ENCODE peak calls at places on chromosomes 13 and 19, in four cellular contexts. One of them, this sample, is unnamed.

GRCh38 chr13:107351305-107351704 is 783.4 kb upstream of the ARGLU1 start:
- DNase-seq in RWPE2: no peak
- DNase-seq in CD4-positive, alpha-beta memory T cell: no peak
- DNase-seq in stomach: no peak
- DNase-seq in this sample: no peak

GRCh38 chr13:98648676-98649075 is 71.8 kb upstream of the STK24 start:
- DNase-seq in RWPE2: no peak
- DNase-seq in CD4-positive, alpha-beta memory T cell: no peak
- DNase-seq in stomach: no peak
- DNase-seq in this sample: no peak

GRCh38 chr13:100547805-100548204 is 40.8 kb downstream of the GGACT start:
- DNase-seq in RWPE2: no peak
- DNase-seq in CD4-positive, alpha-beta memory T cell: no peak
- DNase-seq in stomach: no peak
- DNase-seq in this sample: no peak

GRCh38 chr19:29753190-29753933 is 38.3 kb upstream of the C19orf12 start:
- DNase-seq in RWPE2: no peak
- DNase-seq in CD4-positive, alpha-beta memory T cell: no peak
- DNase-seq in stomach: no peak
- DNase-seq in this sample: no peak

GRCh38 chr13:52010890-52011689 is at the start of gene ATP7B:
- DNase-seq in RWPE2: no peak
- DNase-seq in CD4-positive, alpha-beta memory T cell: no peak
- DNase-seq in stomach: no peak
- DNase-seq in this sample: no peak

GRCh38 chr13:29502391-29503008 is 93.0 kb downstream of the SLC7A1 start:
- DNase-seq in RWPE2: no peak
- DNase-seq in CD4-positive, alpha-beta memory T cell: no peak
- DNase-seq in stomach: no peak
- DNase-seq in this sample: peak; percentile 49

GRCh38 chr19:6048808-6049405 is 61.4 kb downstream of the RFX2 start:
- DNase-seq in RWPE2: no peak
- DNase-seq in CD4-positive, alpha-beta memory T cell: peak; percentile 73
- DNase-seq in stomach: peak; percentile 83
- DNase-seq in this sample: peak; percentile 82

GRCh38 chr13:24741016-24741662 is 22.8 kb upstream of the RNF17 start:
- DNase-seq in RWPE2: no peak
- DNase-seq in CD4-positive, alpha-beta memory T cell: no peak
- DNase-seq in stomach: no peak
- DNase-seq in this sample: no peak

GRCh38 chr13:37014609-37015008 is 14.0 kb downstream of the EXOSC8 start:
- DNase-seq in RWPE2: no peak
- DNase-seq in CD4-positive, alpha-beta memory T cell: no peak
- DNase-seq in stomach: no peak
- DNase-seq in this sample: no peak

GRCh38 chr13:34369925-34370324 is 552.0 kb downstream of the RFC3 start:
- DNase-seq in RWPE2: no peak
- DNase-seq in CD4-positive, alpha-beta memory T cell: no peak
- DNase-seq in stomach: no peak
- DNase-seq in this sample: no peak

GRCh38 chr19:7470540-7471305 is 18.1 kb downstream of the PEX11G start:
- DNase-seq in RWPE2: no peak
- DNase-seq in CD4-positive, alpha-beta memory T cell: no peak
- DNase-seq in stomach: no peak
- DNase-seq in this sample: no peak

GRCh38 chr19:15644816-15645215 is 4.1 kb downstream of the CYP4F3 start:
- DNase-seq in RWPE2: no peak
- DNase-seq in CD4-positive, alpha-beta memory T cell: no peak
- DNase-seq in stomach: no peak
- DNase-seq in this sample: no peak
- H3K4me1 ChIP-seq in RWPE2: peaks cover 3% of the 10 kb centered on the region
- H3K4me1 ChIP-seq in CD4-positive, alpha-beta memory T cell: no peaks in the 10 kb centered on the region
- H3K4me1 ChIP-seq in stomach: peaks cover 15% of the 10 kb centered on the region
- H3K4me1 ChIP-seq in this sample: no peaks in the 10 kb centered on the region

GRCh38 chr19:55669418-55670279 is 5.4 kb upstream of the EPN1 start:
- DNase-seq in RWPE2: no peak
- DNase-seq in CD4-positive, alpha-beta memory T cell: no peak
- DNase-seq in stomach: no peak
- DNase-seq in this sample: no peak
- H3K4me3 ChIP-seq in RWPE2: no peak overlapping the region
- H3K4me3 ChIP-seq in CD4-positive, alpha-beta memory T cell: no peak overlapping the region
- H3K4me3 ChIP-seq in stomach: no peak overlapping the region
- H3K4me3 ChIP-seq in this sample: no peak overlapping the region

GRCh38 chr13:33263484-33263883 is 22.1 kb downstream of the STARD13 start:
- DNase-seq in RWPE2: no peak
- DNase-seq in CD4-positive, alpha-beta memory T cell: no peak
- DNase-seq in stomach: no peak
- DNase-seq in this sample: no peak

GRCh38 chr13:33262554-33262953 is 23.0 kb downstream of the STARD13 start:
- DNase-seq in RWPE2: no peak
- DNase-seq in CD4-positive, alpha-beta memory T cell: no peak
- DNase-seq in stomach: no peak
- DNase-seq in this sample: no peak

GRCh38 chr13:33263976-33264619 is 21.5 kb downstream of the STARD13 start:
- DNase-seq in RWPE2: no peak
- DNase-seq in CD4-positive, alpha-beta memory T cell: no peak
- DNase-seq in stomach: no peak
- DNase-seq in this sample: no peak

GRCh38 chr13:33262069-33262487 is 23.5 kb downstream of the STARD13 start:
- DNase-seq in RWPE2: peak; percentile 75
- DNase-seq in CD4-positive, alpha-beta memory T cell: no peak
- DNase-seq in stomach: no peak
- DNase-seq in this sample: no peak

DNA sequence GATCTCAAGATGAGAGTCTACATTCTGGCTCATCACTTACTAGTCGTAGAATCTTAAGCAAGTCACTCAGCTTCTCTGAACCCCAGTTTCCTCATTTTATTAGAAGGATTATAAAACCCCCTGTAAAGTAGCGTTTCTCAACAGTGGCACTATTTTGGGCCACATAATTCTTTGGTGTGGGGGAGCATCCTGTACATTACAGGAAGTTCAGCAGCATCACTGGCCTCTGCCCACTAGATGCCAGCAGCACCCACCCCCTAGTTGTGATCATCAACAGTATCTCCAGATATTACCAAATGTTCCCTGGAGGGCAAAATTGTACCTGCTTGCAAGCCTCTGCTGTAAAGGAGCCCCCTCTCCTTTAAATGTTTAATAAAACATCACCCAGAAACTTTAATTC is 22.6 kb downstream of the STARD13 start:
- DNase-seq in RWPE2: no peak
- DNase-seq in CD4-positive, alpha-beta memory T cell: no peak
- DNase-seq in stomach: no peak
- DNase-seq in this sample: no peak
- H3K27ac ChIP-seq in RWPE2: peak overlapping the region; percentile 78
- H3K27ac ChIP-seq in CD4-positive, alpha-beta memory T cell: no peak overlapping the region
- H3K27ac ChIP-seq in stomach: peak overlapping the region; percentile 12
- H3K27ac ChIP-seq in this sample: no peak overlapping the region

GRCh38 chr19:45138303-45138751 is 22.5 kb downstream of the NKPD1 start:
- DNase-seq in RWPE2: no peak
- DNase-seq in CD4-positive, alpha-beta memory T cell: no peak
- DNase-seq in stomach: no peak
- DNase-seq in this sample: no peak

GRCh38 chr19:45136507-45137178 is 24.1 kb downstream of the NKPD1 start:
- DNase-seq in RWPE2: no peak
- DNase-seq in CD4-positive, alpha-beta memory T cell: no peak
- DNase-seq in stomach: no peak
- DNase-seq in this sample: no peak

GRCh38 chr19:45135176-45135575 is 25.6 kb downstream of the NKPD1 start:
- DNase-seq in RWPE2: no peak
- DNase-seq in CD4-positive, alpha-beta memory T cell: no peak
- DNase-seq in stomach: no peak
- DNase-seq in this sample: no peak

GRCh38 chr19:45139286-45140143 is 21.3 kb downstream of the NKPD1 start:
- DNase-seq in RWPE2: no peak
- DNase-seq in CD4-positive, alpha-beta memory T cell: no peak
- DNase-seq in stomach: no peak
- DNase-seq in this sample: no peak

DNA sequence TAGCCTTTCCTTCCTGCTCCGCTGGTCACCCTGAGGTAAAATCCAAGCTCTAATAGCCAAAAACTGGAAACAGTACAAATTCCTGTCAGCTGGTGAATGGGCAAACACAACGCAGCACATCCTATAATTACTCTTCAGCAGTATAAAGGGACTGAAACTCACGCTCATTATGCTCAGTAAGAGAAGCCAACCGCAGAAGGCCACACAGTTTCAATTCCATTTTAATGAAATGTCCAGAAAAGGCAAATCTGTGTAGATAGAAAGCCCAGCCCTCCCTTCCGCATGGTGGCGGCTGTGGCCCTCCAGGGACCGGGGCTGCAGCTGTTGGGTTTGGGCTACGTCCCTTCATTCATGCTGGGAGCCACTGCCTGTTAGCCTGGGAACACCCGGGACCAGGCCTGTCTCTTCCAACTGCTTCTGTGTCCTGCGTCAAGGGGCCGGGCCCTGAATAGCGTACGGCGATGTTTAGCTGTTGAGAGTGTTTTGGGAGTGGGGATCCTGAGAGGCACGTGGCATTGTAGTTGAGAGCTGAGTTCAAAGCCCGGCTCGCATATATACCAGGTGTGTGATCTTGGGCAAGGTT is 23.5 kb downstream of the NKPD1 start:
- DNase-seq in RWPE2: no peak
- DNase-seq in CD4-positive, alpha-beta memory T cell: no peak
- DNase-seq in stomach: no peak
- DNase-seq in this sample: no peak
- H3K4me1 ChIP-seq in RWPE2: no peaks in the 10 kb centered on the region
- H3K4me1 ChIP-seq in CD4-positive, alpha-beta memory T cell: no peaks in the 10 kb centered on the region
- H3K4me1 ChIP-seq in stomach: peaks cover 32% of the 10 kb centered on the region
- H3K4me1 ChIP-seq in this sample: no peaks in the 10 kb centered on the region

DNA sequence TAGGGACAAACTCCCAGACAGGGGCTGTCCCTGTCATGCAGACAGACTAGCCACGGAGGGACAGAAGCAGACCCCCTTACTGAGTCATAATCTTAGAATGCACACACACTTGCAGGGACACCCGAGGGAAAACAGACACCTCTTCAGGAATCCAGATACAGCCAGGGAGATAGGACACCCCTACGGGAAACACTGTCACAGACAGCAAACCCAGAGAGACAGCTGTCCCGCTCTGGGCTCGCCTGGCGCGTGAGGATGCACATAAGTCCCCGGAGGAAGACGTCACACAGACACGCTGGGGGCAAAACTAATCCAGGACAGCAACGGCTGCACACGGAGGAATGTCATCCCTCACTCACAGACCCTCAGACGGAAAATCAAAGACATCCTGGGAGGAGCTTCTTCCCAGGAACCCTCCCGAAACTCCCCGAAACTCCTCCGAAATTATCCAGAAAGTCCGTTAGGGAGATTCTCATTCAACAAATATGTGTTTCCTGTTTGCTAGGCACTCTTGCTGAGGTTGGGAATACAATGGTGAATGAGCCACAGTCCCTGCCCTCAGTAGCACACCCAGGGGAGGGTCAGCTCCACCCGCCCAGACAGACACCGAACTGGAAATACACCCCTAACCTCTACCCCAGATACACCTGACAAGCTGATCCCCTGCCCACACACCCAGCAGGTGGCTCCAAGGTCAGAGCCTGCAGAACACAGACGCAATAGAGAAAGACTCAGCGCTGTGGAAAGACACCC is 15.2 kb upstream of the TOMM40 start:
- DNase-seq in RWPE2: no peak
- DNase-seq in CD4-positive, alpha-beta memory T cell: no peak
- DNase-seq in stomach: no peak
- DNase-seq in this sample: no peak
- H3K4me3 ChIP-seq in RWPE2: no peak overlapping the region
- H3K4me3 ChIP-seq in CD4-positive, alpha-beta memory T cell: no peak overlapping the region
- H3K4me3 ChIP-seq in stomach: no peak overlapping the region
- H3K4me3 ChIP-seq in this sample: no peak overlapping the region

GRCh38 chr19:45998834-45999233 is 3.6 kb downstream of the CCDC61 start:
- DNase-seq in RWPE2: no peak
- DNase-seq in CD4-positive, alpha-beta memory T cell: no peak
- DNase-seq in stomach: no peak
- DNase-seq in this sample: no peak
- H3K27ac ChIP-seq in RWPE2: no peak overlapping the region
- H3K27ac ChIP-seq in CD4-positive, alpha-beta memory T cell: no peak overlapping the region
- H3K27ac ChIP-seq in stomach: no peak overlapping the region
- H3K27ac ChIP-seq in this sample: no peak overlapping the region